ENCODE peak calls at places on chromosomes 7 and 10, in nine cellular contexts. I is PC-3, H is tibial nerve, G is transverse colon, V is uterus, N is neural progenitor cell, J is lung, A is PC-9, T is H1. R is an unnamed sample.
A peak's percentile ranks its signal among the peaks of the same experiment; 100 is the strongest.

GRCh38 chr10:131148270-131148669 is 163.3 kb downstream of the TCERG1L start:
- DNase-seq in I (no peak), H (no peak), G (no peak), V (no peak), N (no peak), J (no peak), A (no peak), T (no peak), R (no peak)

GRCh38 chr7:20236790-20237189 is 19.6 kb upstream of the MACC1 start:
- DNase-seq in I (peak; percentile 65), H (no peak), G (no peak), V (no peak), N (no peak), J (no peak), A (no peak), T (no peak), R (no peak)

GRCh38 chr7:55369427-55369826 is 4.3 kb downstream of the LANCL2 start:
- DNase-seq in I (no peak), H (no peak), G (no peak), V (no peak), N (no peak), J (no peak), A (no peak), T (no peak), R (no peak)

GRCh38 chr10:89458289-89458688 is 43.9 kb downstream of the IFIT5 start:
- DNase-seq in I (peak; percentile 73), H (no peak), G (no peak), V (no peak), N (no peak), J (no peak), A (no peak), T (no peak), R (no peak)

GRCh38 chr7:116177009-116177408 is 33.3 kb upstream of the TES start:
- DNase-seq in I (peak; percentile 51), H (no peak), G (no peak), V (no peak), N (no peak), J (no peak), A (peak; percentile 38), T (no peak), R (no peak)

GRCh38 chr7:46444266-46444665 is 523.2 kb upstream of the IGFBP3 start:
- DNase-seq in I (peak; percentile 44), H (no peak), G (no peak), V (no peak), N (no peak), J (no peak), A (no peak), T (no peak), R (no peak)

GRCh38 chr7:22675917-22676343 is 51.1 kb upstream of the IL6 start:
- DNase-seq in I (no peak), H (no peak), G (peak; percentile 20), V (no peak), N (no peak), J (no peak), A (no peak), T (no peak), R (peak; percentile 39)

GRCh38 chr10:77385315-77385714 is 252.3 kb downstream of the KCNMA1 start:
- DNase-seq in I (no peak), H (no peak), G (no peak), V (no peak), N (no peak), J (no peak), A (no peak), T (no peak), R (no peak)

GRCh38 chr7:15866753-15867152 is 180.3 kb upstream of the MEOX2 start:
- DNase-seq in I (no peak), H (no peak), G (no peak), V (no peak), N (no peak), J (no peak), A (no peak), T (no peak), R (no peak)

GRCh38 chr7:117218700-117219099 is 104.2 kb downstream of the WNT2 start:
- DNase-seq in I (no peak), H (no peak), G (no peak), V (no peak), N (no peak), J (no peak), A (no peak), T (no peak), R (no peak)

GRCh38 chr10:92573091-92573797 is 649 bp downstream of the IDE start:
- DNase-seq in I (peak; percentile 42), H (no peak), G (peak; percentile 38), V (peak; percentile 20), N (peak; percentile 57), J (peak; percentile 39), A (no peak), T (no peak), R (peak; percentile 20)

GRCh38 chr7:468141-468540 is 51.5 kb downstream of the PDGFA start:
- DNase-seq in I (no peak), H (no peak), G (no peak), V (peak; percentile 1), N (no peak), J (no peak), A (no peak), T (no peak), R (no peak)

GRCh38 chr7:55019691-55020480 is 1.1 kb downstream of the EGFR start:
- DNase-seq in I (peak; percentile 35), H (no peak), G (peak; percentile 46), V (peak; percentile 43), N (peak; percentile 59), J (no peak), A (peak; percentile 62), T (no peak), R (no peak)

GRCh38 chr10:102775973-102776669 is 32.4 kb downstream of the WBP1L start:
- DNase-seq in I (no peak), H (peak; percentile 68), G (peak; percentile 59), V (peak; percentile 85), N (peak; percentile 57), J (peak; percentile 44), A (no peak), T (no peak), R (peak; percentile 29)

GRCh38 chr10:47145290-47145934 is 154.6 kb upstream of the GDF10 start:
- DNase-seq in I (no peak), H (no peak), G (no peak), V (no peak), N (no peak), J (no peak), A (no peak), T (no peak), R (no peak)

GRCh38 chr7:12821746-12822145 is 134.3 kb downstream of the ARL4A start:
- DNase-seq in I (no peak), H (no peak), G (no peak), V (no peak), N (no peak), J (no peak), A (no peak), T (no peak), R (no peak)

GRCh38 chr7:134548877-134549276 is at the start of gene AKR1B15:
- DNase-seq in I (peak; percentile 68), H (no peak), G (no peak), V (no peak), N (no peak), J (no peak), A (peak; percentile 69), T (no peak), R (no peak)

GRCh38 chr7:134547738-134548054 is 1.2 kb upstream of the AKR1B15 start:
- DNase-seq in I (peak; percentile 74), H (peak; percentile 55), G (peak; percentile 76), V (peak; percentile 64), N (peak; percentile 93), J (no peak), A (no peak), T (peak; percentile 49), R (no peak)

GRCh38 chr7:134545379-134545778 is 3.5 kb upstream of the AKR1B15 start:
- DNase-seq in I (no peak), H (no peak), G (no peak), V (no peak), N (no peak), J (no peak), A (no peak), T (no peak), R (no peak)

GRCh38 chr7:134545918-134546317 is 3.0 kb upstream of the AKR1B15 start:
- DNase-seq in I (no peak), H (no peak), G (no peak), V (no peak), N (no peak), J (no peak), A (no peak), T (no peak), R (no peak)

DNA sequence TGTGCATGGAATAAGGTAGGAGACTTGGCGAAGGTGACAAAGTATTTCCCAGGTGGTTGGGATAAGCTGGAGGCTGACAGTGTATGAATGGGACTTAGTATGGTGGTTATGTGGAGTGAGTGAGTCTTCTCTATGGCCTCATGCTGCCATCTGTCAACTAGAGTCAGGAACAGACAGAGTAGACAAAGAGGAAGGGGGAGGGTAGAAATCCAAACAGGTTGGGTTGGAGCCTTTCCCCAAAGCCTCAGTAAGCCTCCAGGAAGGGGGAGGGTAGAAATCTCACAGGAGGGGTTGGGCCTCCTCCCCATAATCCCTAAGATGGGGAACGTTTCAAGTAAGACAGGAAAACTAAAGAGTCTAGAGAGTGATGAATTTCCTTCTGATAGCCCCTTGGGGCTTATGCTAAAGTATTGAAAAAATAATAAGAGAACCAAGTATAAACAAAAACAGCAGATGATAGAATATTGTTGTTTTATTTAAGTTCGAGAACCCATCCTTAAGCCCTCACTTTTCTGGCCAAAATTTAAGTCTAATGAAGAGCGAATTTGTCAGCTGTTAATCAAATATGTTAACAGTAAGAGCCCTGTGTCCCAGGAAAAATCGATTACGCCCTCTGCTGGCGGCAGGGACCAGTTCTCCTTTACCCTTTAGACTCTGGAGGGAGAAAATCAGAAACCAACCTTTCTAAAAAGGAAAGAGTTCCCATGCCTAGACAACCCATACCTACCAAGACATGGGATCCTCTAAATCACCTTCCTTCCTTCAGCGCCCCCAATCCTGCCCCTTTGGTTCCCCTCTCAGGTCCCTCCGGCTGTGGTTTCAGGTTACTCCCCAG is 1.8 kb upstream of the AKR1B15 start:
- DNase-seq in I (peak; percentile 74), H (peak; percentile 65), G (peak; percentile 83), V (peak; percentile 57), N (peak; percentile 77), J (peak; percentile 63), A (peak; percentile 77), T (no peak), R (peak; percentile 62)
- H3K27ac ChIP-seq in I (peak overlapping the region; percentile 43), H (peak overlapping the region; percentile 78), G (peak overlapping the region; percentile 47), V (no peak overlapping the region), N (peak overlapping the region; percentile 77), J (no peak overlapping the region), A (peak overlapping the region; percentile 84), T (peak overlapping the region; percentile 36), R (no peak overlapping the region)

GRCh38 chr7:50685445-50686070 is 97.1 kb downstream of the GRB10 start:
- DNase-seq in I (peak; percentile 84), H (no peak), G (no peak), V (no peak), N (no peak), J (no peak), A (peak; percentile 73), T (no peak), R (no peak)
- H3K27ac ChIP-seq in I (no peak overlapping the region), H (no peak overlapping the region), G (peak overlapping the region; percentile 65), V (peak overlapping the region; percentile 69), N (no peak overlapping the region), J (no peak overlapping the region), A (no peak overlapping the region), T (no peak overlapping the region), R (no peak overlapping the region)

GRCh38 chr10:132419631-132420468 is 22.9 kb downstream of the PWWP2B start:
- DNase-seq in I (no peak), H (no peak), G (no peak), V (no peak), N (no peak), J (no peak), A (no peak), T (no peak), R (no peak)
- H3K27ac ChIP-seq in I (peak overlapping the region; percentile 92), H (peak overlapping the region; percentile 94), G (peak overlapping the region; percentile 96), V (peak overlapping the region; percentile 91), N (no peak overlapping the region), J (no peak overlapping the region), A (peak overlapping the region; percentile 88), T (no peak overlapping the region), R (no peak overlapping the region)

GRCh38 chr7:104135760-104136558 is 71.9 kb downstream of the ORC5 start:
- DNase-seq in I (no peak), H (no peak), G (no peak), V (no peak), N (no peak), J (no peak), A (no peak), T (no peak), R (no peak)
- H3K27ac ChIP-seq in I (no peak overlapping the region), H (peak overlapping the region; percentile 58), G (no peak overlapping the region), V (no peak overlapping the region), N (no peak overlapping the region), J (no peak overlapping the region), A (no peak overlapping the region), T (no peak overlapping the region), R (no peak overlapping the region)